ENCODE peak calls at places on chromosomes 5 and 9, in seven cellular contexts. One of them, this sample, is unnamed.

GRCh38 chr5:73624888-73625287 is 1.1 kb upstream of the ARHGEF28 start:
- DNase-seq in brain microvascular endothelial cell: no peak
- DNase-seq in heart left ventricle: no peak
- DNase-seq in tibial nerve: no peak
- DNase-seq in uterus: no peak
- DNase-seq in thoracic aorta: no peak
- DNase-seq in psoas muscle: no peak
- DNase-seq in this sample: no peak

GRCh38 chr9:31799953-31800609 is 584.4 kb upstream of the ACO1 start:
- DNase-seq in brain microvascular endothelial cell: peak; percentile 11
- DNase-seq in heart left ventricle: no peak
- DNase-seq in tibial nerve: no peak
- DNase-seq in uterus: no peak
- DNase-seq in thoracic aorta: no peak
- DNase-seq in psoas muscle: no peak
- DNase-seq in this sample: peak; percentile 60

GRCh38 chr5:7190727-7191126 is 205.2 kb upstream of the ADCY2 start:
- DNase-seq in brain microvascular endothelial cell: no peak
- DNase-seq in heart left ventricle: no peak
- DNase-seq in tibial nerve: no peak
- DNase-seq in uterus: no peak
- DNase-seq in thoracic aorta: no peak
- DNase-seq in psoas muscle: no peak
- DNase-seq in this sample: peak; percentile 73

GRCh38 chr5:61575103-61575502 is 243.0 kb downstream of the ZSWIM6 start:
- DNase-seq in brain microvascular endothelial cell: peak; percentile 68
- DNase-seq in heart left ventricle: no peak
- DNase-seq in tibial nerve: no peak
- DNase-seq in uterus: no peak
- DNase-seq in thoracic aorta: no peak
- DNase-seq in psoas muscle: no peak
- DNase-seq in this sample: peak; percentile 61

GRCh38 chr5:98458004-98458403 is 315.5 kb upstream of the RGMB start:
- DNase-seq in brain microvascular endothelial cell: peak; percentile 93
- DNase-seq in heart left ventricle: no peak
- DNase-seq in tibial nerve: no peak
- DNase-seq in uterus: no peak
- DNase-seq in thoracic aorta: no peak
- DNase-seq in psoas muscle: no peak
- DNase-seq in this sample: no peak

GRCh38 chr9:137398561-137399468 is 24.1 kb downstream of the EXD3 start:
- DNase-seq in brain microvascular endothelial cell: no peak
- DNase-seq in heart left ventricle: no peak
- DNase-seq in tibial nerve: no peak
- DNase-seq in uterus: no peak
- DNase-seq in thoracic aorta: no peak
- DNase-seq in psoas muscle: peak; percentile 22
- DNase-seq in this sample: no peak

GRCh38 chr5:67267522-67268232 is 71.1 kb upstream of the CD180 start:
- DNase-seq in brain microvascular endothelial cell: no peak
- DNase-seq in heart left ventricle: peak; percentile 48
- DNase-seq in tibial nerve: no peak
- DNase-seq in uterus: peak; percentile 65
- DNase-seq in thoracic aorta: no peak
- DNase-seq in psoas muscle: peak; percentile 71
- DNase-seq in this sample: peak; percentile 57

GRCh38 chr5:56814361-56814962 is 887 bp upstream of the MAP3K1 start:
- DNase-seq in brain microvascular endothelial cell: no peak
- DNase-seq in heart left ventricle: peak; percentile 43
- DNase-seq in tibial nerve: no peak
- DNase-seq in uterus: peak; percentile 18
- DNase-seq in thoracic aorta: no peak
- DNase-seq in psoas muscle: peak; percentile 52
- DNase-seq in this sample: no peak

GRCh38 chr5:107894361-107894760 is 223.6 kb upstream of the EFNA5 start:
- DNase-seq in brain microvascular endothelial cell: no peak
- DNase-seq in heart left ventricle: no peak
- DNase-seq in tibial nerve: no peak
- DNase-seq in uterus: no peak
- DNase-seq in thoracic aorta: no peak
- DNase-seq in psoas muscle: no peak
- DNase-seq in this sample: no peak

GRCh38 chr9:125233678-125234077 is 7.5 kb downstream of the HSPA5 start:
- DNase-seq in brain microvascular endothelial cell: peak; percentile 97
- DNase-seq in heart left ventricle: no peak
- DNase-seq in tibial nerve: no peak
- DNase-seq in uterus: no peak
- DNase-seq in thoracic aorta: no peak
- DNase-seq in psoas muscle: no peak
- DNase-seq in this sample: peak; percentile 96

GRCh38 chr5:56837956-56838355 is 22.6 kb downstream of the MAP3K1 start:
- DNase-seq in brain microvascular endothelial cell: no peak
- DNase-seq in heart left ventricle: no peak
- DNase-seq in tibial nerve: no peak
- DNase-seq in uterus: no peak
- DNase-seq in thoracic aorta: no peak
- DNase-seq in psoas muscle: no peak
- DNase-seq in this sample: no peak

GRCh38 chr9:131436386-131436785 is 42.5 kb downstream of the PRRC2B start:
- DNase-seq in brain microvascular endothelial cell: peak; percentile 34
- DNase-seq in heart left ventricle: peak; percentile 45
- DNase-seq in tibial nerve: peak; percentile 23
- DNase-seq in uterus: no peak
- DNase-seq in thoracic aorta: no peak
- DNase-seq in psoas muscle: peak; percentile 63
- DNase-seq in this sample: no peak

GRCh38 chr5:113574417-113574816 is 60.9 kb downstream of the YTHDC2 start:
- DNase-seq in brain microvascular endothelial cell: peak; percentile 97
- DNase-seq in heart left ventricle: no peak
- DNase-seq in tibial nerve: no peak
- DNase-seq in uterus: no peak
- DNase-seq in thoracic aorta: no peak
- DNase-seq in psoas muscle: no peak
- DNase-seq in this sample: peak; percentile 73

GRCh38 chr9:130893250-130894101 is 3.1 kb downstream of the QRFP start:
- DNase-seq in brain microvascular endothelial cell: no peak
- DNase-seq in heart left ventricle: peak; percentile 55
- DNase-seq in tibial nerve: no peak
- DNase-seq in uterus: no peak
- DNase-seq in thoracic aorta: no peak
- DNase-seq in psoas muscle: peak; percentile 73
- DNase-seq in this sample: no peak

GRCh38 chr5:127585661-127586060 is 63.2 kb upstream of the CTXN3 start:
- DNase-seq in brain microvascular endothelial cell: no peak
- DNase-seq in heart left ventricle: no peak
- DNase-seq in tibial nerve: no peak
- DNase-seq in uterus: no peak
- DNase-seq in thoracic aorta: no peak
- DNase-seq in psoas muscle: no peak
- DNase-seq in this sample: no peak

GRCh38 chr5:85069659-85070640 is 685.3 kb upstream of the EDIL3 start:
- DNase-seq in brain microvascular endothelial cell: no peak
- DNase-seq in heart left ventricle: no peak
- DNase-seq in tibial nerve: no peak
- DNase-seq in uterus: no peak
- DNase-seq in thoracic aorta: no peak
- DNase-seq in psoas muscle: no peak
- DNase-seq in this sample: no peak

GRCh38 chr5:76954383-76954763 is 1.5 kb downstream of the CRHBP start:
- DNase-seq in brain microvascular endothelial cell: no peak
- DNase-seq in heart left ventricle: no peak
- DNase-seq in tibial nerve: no peak
- DNase-seq in uterus: no peak
- DNase-seq in thoracic aorta: no peak
- DNase-seq in psoas muscle: no peak
- DNase-seq in this sample: no peak

GRCh38 chr5:151696470-151697061 is 9.9 kb upstream of the SPARC start:
- DNase-seq in brain microvascular endothelial cell: peak; percentile 98
- DNase-seq in heart left ventricle: peak; percentile 69
- DNase-seq in tibial nerve: no peak
- DNase-seq in uterus: peak; percentile 90
- DNase-seq in thoracic aorta: peak; percentile 75
- DNase-seq in psoas muscle: peak; percentile 81
- DNase-seq in this sample: no peak

GRCh38 chr5:34694012-34694411 is 37.9 kb downstream of the RAI14 start:
- DNase-seq in brain microvascular endothelial cell: no peak
- DNase-seq in heart left ventricle: no peak
- DNase-seq in tibial nerve: no peak
- DNase-seq in uterus: no peak
- DNase-seq in thoracic aorta: no peak
- DNase-seq in psoas muscle: no peak
- DNase-seq in this sample: no peak

GRCh38 chr5:107919969-107920368 is 249.2 kb upstream of the EFNA5 start:
- DNase-seq in brain microvascular endothelial cell: no peak
- DNase-seq in heart left ventricle: no peak
- DNase-seq in tibial nerve: no peak
- DNase-seq in uterus: no peak
- DNase-seq in thoracic aorta: no peak
- DNase-seq in psoas muscle: no peak
- DNase-seq in this sample: no peak

DNA sequence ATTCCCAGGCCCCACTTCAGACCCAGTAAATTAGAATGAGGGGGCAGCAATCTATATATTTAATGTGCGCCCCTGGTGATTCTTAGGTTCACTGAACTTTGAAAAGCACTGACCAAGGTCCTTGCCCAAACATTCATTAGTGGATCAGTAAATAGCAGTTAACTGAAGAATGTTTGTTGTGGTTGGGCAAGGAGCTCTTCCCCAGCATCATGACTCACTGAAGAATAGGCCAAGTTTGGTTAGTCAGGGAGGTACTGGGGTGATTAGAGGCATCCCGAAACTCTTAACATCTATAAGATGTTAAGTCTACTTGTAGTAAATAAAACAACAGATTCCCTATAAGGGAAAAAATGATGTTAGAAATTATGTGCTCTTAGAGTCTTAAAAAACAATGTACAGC is 833 bp upstream of the MROH2B start:
- DNase-seq in brain microvascular endothelial cell: no peak
- DNase-seq in heart left ventricle: no peak
- DNase-seq in tibial nerve: no peak
- DNase-seq in uterus: no peak
- DNase-seq in thoracic aorta: no peak
- DNase-seq in psoas muscle: no peak
- DNase-seq in this sample: peak; percentile 23
- H3K4me3 ChIP-seq in brain microvascular endothelial cell: no peak overlapping the region
- H3K4me3 ChIP-seq in heart left ventricle: no peak overlapping the region
- H3K4me3 ChIP-seq in tibial nerve: no peak overlapping the region
- H3K4me3 ChIP-seq in uterus: no peak overlapping the region
- H3K4me3 ChIP-seq in thoracic aorta: no peak overlapping the region
- H3K4me3 ChIP-seq in psoas muscle: no peak overlapping the region
- H3K4me3 ChIP-seq in this sample: no peak overlapping the region

GRCh38 chr9:105873851-105874250 is 179.5 kb downstream of the TMEM38B start:
- DNase-seq in brain microvascular endothelial cell: no peak
- DNase-seq in heart left ventricle: no peak
- DNase-seq in tibial nerve: no peak
- DNase-seq in uterus: no peak
- DNase-seq in thoracic aorta: no peak
- DNase-seq in psoas muscle: no peak
- DNase-seq in this sample: no peak

GRCh38 chr9:105881654-105882349 is 187.5 kb downstream of the TMEM38B start:
- DNase-seq in brain microvascular endothelial cell: peak; percentile 58
- DNase-seq in heart left ventricle: peak; percentile 37
- DNase-seq in tibial nerve: peak; percentile 53
- DNase-seq in uterus: peak; percentile 24
- DNase-seq in thoracic aorta: no peak
- DNase-seq in psoas muscle: peak; percentile 66
- DNase-seq in this sample: peak; percentile 61

GRCh38 chr9:105880517-105880916 is 186.2 kb downstream of the TMEM38B start:
- DNase-seq in brain microvascular endothelial cell: no peak
- DNase-seq in heart left ventricle: no peak
- DNase-seq in tibial nerve: no peak
- DNase-seq in uterus: no peak
- DNase-seq in thoracic aorta: no peak
- DNase-seq in psoas muscle: no peak
- DNase-seq in this sample: no peak

GRCh38 chr9:105879181-105879580 is 184.8 kb downstream of the TMEM38B start:
- DNase-seq in brain microvascular endothelial cell: no peak
- DNase-seq in heart left ventricle: no peak
- DNase-seq in tibial nerve: no peak
- DNase-seq in uterus: no peak
- DNase-seq in thoracic aorta: no peak
- DNase-seq in psoas muscle: no peak
- DNase-seq in this sample: no peak

GRCh38 chr9:105877719-105878118 is 183.4 kb downstream of the TMEM38B start:
- DNase-seq in brain microvascular endothelial cell: no peak
- DNase-seq in heart left ventricle: no peak
- DNase-seq in tibial nerve: no peak
- DNase-seq in uterus: no peak
- DNase-seq in thoracic aorta: no peak
- DNase-seq in psoas muscle: no peak
- DNase-seq in this sample: no peak
- TF ChIP-seq CTCF in brain microvascular endothelial cell: no peak
- TF ChIP-seq CTCF in heart left ventricle: no peak
- TF ChIP-seq CTCF in tibial nerve: no peak
- TF ChIP-seq CTCF in uterus: no peak
- TF ChIP-seq CTCF in thoracic aorta: no peak
- TF ChIP-seq CTCF in psoas muscle: no peak
- TF ChIP-seq CTCF in this sample: no peak

GRCh38 chr9:123985869-123986268 is 25.7 kb upstream of the LHX2 start:
- DNase-seq in brain microvascular endothelial cell: no peak
- DNase-seq in heart left ventricle: no peak
- DNase-seq in tibial nerve: no peak
- DNase-seq in uterus: no peak
- DNase-seq in thoracic aorta: no peak
- DNase-seq in psoas muscle: no peak
- DNase-seq in this sample: no peak
- H3K27me3 ChIP-seq in brain microvascular endothelial cell: peaks cover 37% of the 10 kb centered on the region
- H3K27me3 ChIP-seq in heart left ventricle: peaks cover 35% of the 10 kb centered on the region
- H3K27me3 ChIP-seq in tibial nerve: no peaks in the 10 kb centered on the region
- H3K27me3 ChIP-seq in uterus: no peaks in the 10 kb centered on the region
- H3K27me3 ChIP-seq in thoracic aorta: no peaks in the 10 kb centered on the region
- H3K27me3 ChIP-seq in psoas muscle: peaks cover 22% of the 10 kb centered on the region
- H3K27me3 ChIP-seq in this sample: peaks cover 2% of the 10 kb centered on the region

GRCh38 chr5:124160265-124160664 is 586.2 kb downstream of the ZNF608 start:
- DNase-seq in brain microvascular endothelial cell: no peak
- DNase-seq in heart left ventricle: no peak
- DNase-seq in tibial nerve: no peak
- DNase-seq in uterus: no peak
- DNase-seq in thoracic aorta: no peak
- DNase-seq in psoas muscle: no peak
- DNase-seq in this sample: no peak

GRCh38 chr5:124161286-124161685 is 585.2 kb downstream of the ZNF608 start:
- DNase-seq in brain microvascular endothelial cell: no peak
- DNase-seq in heart left ventricle: no peak
- DNase-seq in tibial nerve: no peak
- DNase-seq in uterus: no peak
- DNase-seq in thoracic aorta: no peak
- DNase-seq in psoas muscle: no peak
- DNase-seq in this sample: no peak

GRCh38 chr5:124154714-124155113 is 591.7 kb downstream of the ZNF608 start:
- DNase-seq in brain microvascular endothelial cell: no peak
- DNase-seq in heart left ventricle: no peak
- DNase-seq in tibial nerve: no peak
- DNase-seq in uterus: no peak
- DNase-seq in thoracic aorta: no peak
- DNase-seq in psoas muscle: no peak
- DNase-seq in this sample: peak; percentile 5

GRCh38 chr5:124156408-124157027 is 589.9 kb downstream of the ZNF608 start:
- DNase-seq in brain microvascular endothelial cell: peak; percentile 31
- DNase-seq in heart left ventricle: no peak
- DNase-seq in tibial nerve: no peak
- DNase-seq in uterus: no peak
- DNase-seq in thoracic aorta: no peak
- DNase-seq in psoas muscle: no peak
- DNase-seq in this sample: no peak

GRCh38 chr5:124157320-124157719 is 589.1 kb downstream of the ZNF608 start:
- DNase-seq in brain microvascular endothelial cell: peak; percentile 5
- DNase-seq in heart left ventricle: no peak
- DNase-seq in tibial nerve: no peak
- DNase-seq in uterus: no peak
- DNase-seq in thoracic aorta: no peak
- DNase-seq in psoas muscle: no peak
- DNase-seq in this sample: no peak
- H3K4me3 ChIP-seq in brain microvascular endothelial cell: no peak overlapping the region
- H3K4me3 ChIP-seq in heart left ventricle: no peak overlapping the region
- H3K4me3 ChIP-seq in tibial nerve: no peak overlapping the region
- H3K4me3 ChIP-seq in uterus: no peak overlapping the region
- H3K4me3 ChIP-seq in thoracic aorta: peak overlapping the region; percentile 49
- H3K4me3 ChIP-seq in psoas muscle: no peak overlapping the region
- H3K4me3 ChIP-seq in this sample: no peak overlapping the region

This sample was measured in bronchial epithelial cell.